ENCODE peak calls at places on chromosomes 4 and X, in ten cellular contexts. Z is SK-N-SH, J is mesendoderm, N is HCT116, R is Karpas-422, L is psoas muscle, W is ovary, X is trophoblast cell, D is heart left ventricle, M is breast epithelium. O is an unnamed sample. For H3K4me1 and H3K36me3, the result is how much of the 10 kb centered on the place peaks cover.

GRCh38 chr4:33722254-33722653 is 2522.1 kb downstream of the ARAP2 start:
- DNase-seq in Z (no peak), J (no peak), N (no peak), R (no peak), L (no peak), W (no peak), X (no peak), D (no peak), M (no peak), O (no peak)

GRCh38 chr4:141432000-141432712 is 204.2 kb upstream of the IL15 start:
- DNase-seq in Z (no peak), J (no peak), N (no peak), R (no peak), L (no peak), W (no peak), X (no peak), D (no peak), M (no peak), O (no peak)

GRCh38 chr4:52825311-52826090 is 36.6 kb upstream of the RASL11B start:
- DNase-seq in Z (no peak), J (peak), N (peak), R (no peak), L (no peak), W (no peak), X (peak), D (no peak), M (no peak), O (no peak)

GRCh38 chr4:73978886-73979285 is 2.9 kb downstream of the PF4 start:
- DNase-seq in Z (no peak), J (no peak), N (no peak), R (no peak), L (no peak), W (no peak), X (no peak), D (no peak), M (no peak), O (no peak)

GRCh38 chrX:435536-436122 is 48.9 kb upstream of the PPP2R3B start:
- DNase-seq in Z (no peak), J (no peak), N (no peak), R (no peak), L (no peak), W (no peak), X (no peak), D (no peak), M (peak), O (no peak)

GRCh38 chr4:76802546-76803021 is 95.4 kb downstream of the SOWAHB start:
- DNase-seq in Z (no peak), J (peak), N (no peak), R (no peak), L (no peak), W (no peak), X (no peak), D (no peak), M (no peak), O (no peak)

GRCh38 chr4:108192056-108192455 is 23.3 kb upstream of the LEF1 start:
- DNase-seq in Z (no peak), J (no peak), N (no peak), R (no peak), L (no peak), W (no peak), X (peak), D (no peak), M (no peak), O (no peak)

GRCh38 chr4:125735107-125735506 is 420.4 kb downstream of the FAT4 start:
- DNase-seq in Z (peak), J (peak), N (no peak), R (no peak), L (peak), W (no peak), X (peak), D (no peak), M (no peak), O (no peak)

GRCh38 chrX:44036336-44036735 is 63.1 kb upstream of the NDP start:
- DNase-seq in Z (no peak), J (peak), N (no peak), R (no peak), L (no peak), W (no peak), X (peak), D (no peak), M (no peak), O (no peak)

GRCh38 chr4:77193511-77194236 is 36.7 kb downstream of the CCNG2 start:
- DNase-seq in Z (no peak), J (peak), N (no peak), R (peak), L (peak), W (no peak), X (peak), D (peak), M (no peak), O (peak)

GRCh38 chr4:87785858-87786509 is 13.4 kb upstream of the IBSP start:
- DNase-seq in Z (no peak), J (no peak), N (no peak), R (no peak), L (no peak), W (no peak), X (no peak), D (no peak), M (no peak), O (no peak)

GRCh38 chrX:134622056-134622812 is 36.0 kb downstream of the PLAC1 start:
- DNase-seq in Z (no peak), J (peak), N (peak), R (no peak), L (no peak), W (no peak), X (no peak), D (no peak), M (no peak), O (no peak)

GRCh38 chr4:66187175-66187720 is 517.0 kb upstream of the EPHA5 start:
- DNase-seq in Z (no peak), J (no peak), N (no peak), R (no peak), L (no peak), W (no peak), X (no peak), D (no peak), M (no peak), O (no peak)

GRCh38 chr4:173761236-173761635 is 231.2 kb upstream of the HAND2 start:
- DNase-seq in Z (no peak), J (no peak), N (no peak), R (no peak), L (no peak), W (no peak), X (no peak), D (no peak), M (no peak), O (no peak)

GRCh38 chr4:176443117-176443516 is 123.4 kb downstream of the SPCS3 start:
- DNase-seq in Z (no peak), J (no peak), N (peak), R (no peak), L (no peak), W (no peak), X (no peak), D (no peak), M (no peak), O (no peak)

GRCh38 chr4:153603258-153603657 is 80.8 kb upstream of the TLR2 start:
- DNase-seq in Z (no peak), J (no peak), N (no peak), R (no peak), L (no peak), W (no peak), X (no peak), D (no peak), M (no peak), O (no peak)

GRCh38 chrX:19554786-19555185 is 39.5 kb upstream of the MAP3K15 start:
- DNase-seq in Z (no peak), J (no peak), N (no peak), R (no peak), L (no peak), W (no peak), X (no peak), D (no peak), M (no peak), O (no peak)

GRCh38 chr4:97851115-97851514 is 292.2 kb downstream of the STPG2 start:
- DNase-seq in Z (no peak), J (no peak), N (no peak), R (no peak), L (no peak), W (no peak), X (no peak), D (no peak), M (no peak), O (no peak)

GRCh38 chr4:22192302-22192645 is 243.7 kb upstream of the KCNIP4 start:
- DNase-seq in Z (no peak), J (peak), N (no peak), R (no peak), L (no peak), W (no peak), X (no peak), D (no peak), M (no peak), O (no peak)

GRCh38 chr4:181685461-181685860 is 557.7 kb upstream of the TENM3 start:
- DNase-seq in Z (no peak), J (no peak), N (no peak), R (no peak), L (no peak), W (no peak), X (no peak), D (no peak), M (no peak), O (no peak)

GRCh38 chr4:24370421-24370820 is 213.9 kb downstream of the DHX15 start:
- DNase-seq in Z (no peak), J (no peak), N (no peak), R (no peak), L (no peak), W (no peak), X (no peak), D (no peak), M (no peak), O (no peak)

GRCh38 chr4:7195546-7196282 is 3.4 kb downstream of the SORCS2 start:
- DNase-seq in Z (no peak), J (no peak), N (no peak), R (no peak), L (no peak), W (no peak), X (no peak), D (no peak), M (peak), O (no peak)

GRCh38 chr4:102494603-102495002 is 6.6 kb upstream of the NFKB1 start:
- DNase-seq in Z (no peak), J (no peak), N (no peak), R (no peak), L (no peak), W (no peak), X (no peak), D (no peak), M (no peak), O (no peak)

GRCh38 chrX:119036369-119037029 is 36.3 kb upstream of the CT47C1 start:
- DNase-seq in Z (no peak), J (no peak), N (no peak), R (no peak), L (no peak), W (no peak), X (no peak), D (no peak), M (no peak), O (no peak)

GRCh38 chrX:39469126-39469525 is 628.6 kb downstream of the BCOR start:
- DNase-seq in Z (no peak), J (no peak), N (no peak), R (no peak), L (no peak), W (no peak), X (no peak), D (no peak), M (no peak), O (no peak)

DNA sequence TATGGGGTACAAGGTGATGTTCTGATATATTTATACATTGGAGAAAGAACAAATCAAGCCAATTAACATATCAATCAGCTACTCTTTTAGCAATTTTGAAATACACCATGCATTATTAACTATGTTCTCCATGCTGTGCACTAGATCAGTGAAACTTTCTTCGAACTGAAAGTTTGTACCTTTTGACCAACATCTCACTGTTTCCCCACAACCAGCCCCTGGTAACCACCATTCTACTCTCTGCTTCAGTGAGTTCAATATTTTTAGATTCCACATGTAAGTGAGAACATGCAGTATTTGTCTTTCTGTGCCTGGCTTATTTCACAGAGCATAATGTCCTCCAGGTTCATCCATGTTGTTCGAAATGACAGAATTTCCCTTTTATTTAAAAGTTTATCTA is 246.1 kb upstream of the VCX start:
- DNase-seq in Z (no peak), J (no peak), N (no peak), R (no peak), L (no peak), W (no peak), X (no peak), D (no peak), M (no peak), O (no peak)
- H3K4me1 ChIP-seq in Z (under half), J (under half), N (under half), R (under half), L (under half), W (under half), X (under half), D (under half), M (under half), O (under half)

GRCh38 chr4:78410225-78410624 is 141.3 kb upstream of the ANXA3 start:
- DNase-seq in Z (no peak), J (no peak), N (no peak), R (no peak), L (no peak), W (no peak), X (no peak), D (no peak), M (no peak), O (no peak)
- H3K36me3 ChIP-seq in Z (under half), J (under half), N (under half), R (under half), L (under half), W (under half), X (under half), D (under half), M (under half), O (under half)

GRCh38 chrX:106615041-106615440 is 3.3 kb downstream of the RADX start:
- DNase-seq in Z (no peak), J (no peak), N (no peak), R (no peak), L (no peak), W (no peak), X (no peak), D (no peak), M (no peak), O (no peak)

GRCh38 chrX:106612403-106612789 is 618 bp downstream of the RADX start:
- DNase-seq in Z (no peak), J (peak), N (no peak), R (no peak), L (no peak), W (no peak), X (no peak), D (no peak), M (no peak), O (peak)

GRCh38 chrX:106611323-106611681 is 476 bp upstream of the RADX start:
- DNase-seq in Z (no peak), J (no peak), N (no peak), R (no peak), L (no peak), W (no peak), X (no peak), D (no peak), M (no peak), O (no peak)

GRCh38 chrX:106611682-106612402 is at the start of gene RADX:
- DNase-seq in Z (peak), J (peak), N (peak), R (peak), L (peak), W (peak), X (peak), D (peak), M (peak), O (peak)

DNA sequence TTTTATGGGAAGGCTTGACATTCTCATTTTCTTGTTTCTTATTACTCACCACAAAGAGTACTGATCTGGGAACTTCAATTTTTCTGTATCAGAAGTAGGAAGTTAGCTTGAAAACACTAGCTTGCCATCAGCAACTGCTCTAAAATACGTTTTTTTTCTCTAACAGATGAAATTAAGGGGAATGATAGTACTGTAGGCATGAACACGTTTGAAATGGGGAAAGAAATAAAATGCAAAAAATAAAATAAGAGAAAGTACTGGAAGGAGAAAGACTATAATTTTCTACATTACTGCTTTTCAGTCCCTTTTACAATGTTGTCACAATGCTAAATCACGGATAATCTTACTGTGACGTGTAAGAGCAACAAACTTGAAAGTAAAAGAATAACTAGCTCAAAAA is 1.5 kb downstream of the RADX start:
- DNase-seq in Z (no peak), J (no peak), N (no peak), R (peak), L (no peak), W (no peak), X (no peak), D (no peak), M (no peak), O (no peak)
- H3K4me3 ChIP-seq in Z (no peak), J (no peak), N (peak), R (peak), L (peak), W (peak), X (no peak), D (peak), M (no peak), O (no peak)

DNA sequence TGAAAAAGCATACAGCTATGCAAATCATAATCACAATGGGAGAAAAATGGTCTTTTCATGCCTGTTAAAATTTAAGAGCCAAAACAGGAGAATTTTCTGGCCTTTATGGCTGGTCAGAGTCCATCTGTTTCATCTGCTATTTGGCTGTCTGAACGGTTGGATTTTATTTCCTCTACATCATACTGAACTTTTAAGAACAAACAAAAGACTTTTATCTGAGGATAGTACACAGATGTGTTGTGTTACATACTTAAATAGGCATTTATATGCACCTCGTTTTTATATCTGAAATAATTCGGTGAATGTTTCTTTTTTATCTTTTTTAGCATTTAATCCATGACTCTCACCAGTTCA is 18.0 kb upstream of the WWC2 start:
- DNase-seq in Z (no peak), J (no peak), N (no peak), R (no peak), L (no peak), W (no peak), X (no peak), D (no peak), M (no peak), O (no peak)
- H3K4me1 ChIP-seq in Z (under half), J (under half), N (under half), R (under half), L (under half), W (under half), X (under half), D (under half), M (under half), O (under half)

GRCh38 chr4:55447108-55447708 is 51.5 kb downstream of the TMEM165 start:
- DNase-seq in Z (no peak), J (no peak), N (no peak), R (no peak), L (no peak), W (no peak), X (no peak), D (no peak), M (no peak), O (no peak)

GRCh38 chr4:55446578-55446922 is 50.8 kb downstream of the TMEM165 start:
- DNase-seq in Z (no peak), J (no peak), N (no peak), R (no peak), L (no peak), W (no peak), X (no peak), D (no peak), M (no peak), O (no peak)

GRCh38 chr4:55444822-55445221 is 49.1 kb downstream of the TMEM165 start:
- DNase-seq in Z (no peak), J (peak), N (peak), R (peak), L (no peak), W (no peak), X (no peak), D (no peak), M (no peak), O (peak)

GRCh38 chr4:55447826-55448225 is 52.1 kb downstream of the TMEM165 start:
- DNase-seq in Z (no peak), J (no peak), N (no peak), R (no peak), L (no peak), W (no peak), X (no peak), D (no peak), M (no peak), O (no peak)

GRCh38 chr4:55445921-55446577 is 50.3 kb downstream of the TMEM165 start:
- DNase-seq in Z (no peak), J (no peak), N (no peak), R (no peak), L (no peak), W (no peak), X (peak), D (no peak), M (no peak), O (no peak)
- H3K36me3 ChIP-seq in Z (half or more), J (under half), N (under half), R (under half), L (under half), W (under half), X (under half), D (half or more), M (under half), O (under half)

GRCh38 chr4:94757192-94758140 is at the start of gene BMPR1B:
- DNase-seq in Z (peak), J (peak), N (no peak), R (no peak), L (no peak), W (peak), X (no peak), D (no peak), M (no peak), O (peak)
- H3K4me3 ChIP-seq in Z (peak), J (peak), N (no peak), R (no peak), L (peak), W (peak), X (peak), D (peak), M (peak), O (no peak)

DNA sequence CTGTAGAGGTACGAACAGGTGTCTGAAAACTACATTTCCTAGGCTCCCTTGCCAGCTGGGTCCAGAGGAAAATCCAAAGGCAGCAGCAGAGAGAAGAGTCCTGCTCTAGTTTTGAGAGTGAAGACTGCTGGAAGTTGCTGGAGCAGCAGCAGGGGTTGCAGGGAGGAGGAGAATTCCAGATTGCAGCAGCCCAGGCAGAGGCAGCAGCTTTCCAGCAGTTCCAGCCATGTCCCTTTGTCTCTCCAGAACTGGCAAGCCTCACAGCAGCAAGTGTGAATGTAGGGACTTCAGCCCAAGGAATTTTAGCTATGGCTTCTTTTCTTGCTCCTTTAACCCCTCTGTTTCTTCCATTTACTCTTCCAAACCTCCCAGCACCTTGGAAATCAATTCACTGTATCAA is 24.1 kb upstream of the STIM2 start:
- DNase-seq in Z (no peak), J (peak), N (no peak), R (no peak), L (no peak), W (no peak), X (no peak), D (no peak), M (no peak), O (no peak)
- H3K4me1 ChIP-seq in Z (under half), J (under half), N (under half), R (under half), L (under half), W (under half), X (under half), D (under half), M (under half), O (under half)

GRCh38 chr4:2671267-2671895 is 84.8 kb downstream of the TNIP2 start:
- DNase-seq in Z (no peak), J (no peak), N (no peak), R (no peak), L (no peak), W (no peak), X (no peak), D (no peak), M (no peak), O (no peak)
- H3K36me3 ChIP-seq in Z (under half), J (under half), N (under half), R (under half), L (under half), W (under half), X (under half), D (half or more), M (under half), O (under half)

DNA sequence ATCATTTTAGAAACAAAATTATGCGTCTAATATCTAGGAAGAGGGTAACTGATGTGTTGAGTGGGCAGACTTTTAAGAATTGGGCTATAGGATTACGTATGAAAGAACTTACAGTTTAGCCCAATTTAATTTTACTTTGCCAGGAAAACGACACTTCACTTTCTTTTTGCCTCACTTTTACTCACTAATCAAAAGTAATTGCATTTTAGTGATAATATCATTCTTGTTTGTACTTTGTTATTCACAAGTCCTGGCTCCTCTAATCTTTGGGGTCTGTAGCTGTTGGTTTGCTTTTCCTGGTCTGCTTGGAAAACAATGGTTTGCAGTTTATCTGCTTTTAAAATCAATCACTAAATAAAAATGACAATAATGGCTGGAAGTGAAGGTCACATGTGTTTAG is 2.9 kb upstream of the ARX start:
- DNase-seq in Z (no peak), J (no peak), N (no peak), R (no peak), L (no peak), W (no peak), X (no peak), D (no peak), M (no peak), O (no peak)
- H3K4me3 ChIP-seq in Z (no peak), J (no peak), N (no peak), R (no peak), L (no peak), W (no peak), X (no peak), D (no peak), M (no peak), O (no peak)